ENCODE peak calls at places on chromosomes 11 and 22, in eight cellular contexts. One of them, this sample, is unnamed.

GRCh38 chr22:20316844-20317401 is 2.9 kb downstream of the DGCR6L start:
- DNase-seq in fibroblast of lung: no peak
- DNase-seq in MM.1S: no peak
- DNase-seq in IMR-90: no peak
- DNase-seq in H1: peak
- DNase-seq in HCT116: no peak
- DNase-seq in SK-N-SH: no peak
- DNase-seq in mammary epithelial cell: no peak
- DNase-seq in this sample: no peak

GRCh38 chr22:27318516-27318915 is 483.0 kb downstream of the MN1 start:
- DNase-seq in HCT116: no peak
- DNase-seq in H1: no peak
- DNase-seq in SK-N-SH: no peak
- DNase-seq in fibroblast of lung: peak
- DNase-seq in MM.1S: no peak
- DNase-seq in mammary epithelial cell: no peak
- DNase-seq in IMR-90: peak
- DNase-seq in this sample: peak

GRCh38 chr22:39359659-39360195 is 9.9 kb downstream of the SYNGR1 start:
- DNase-seq in HCT116: no peak
- DNase-seq in MM.1S: no peak
- DNase-seq in mammary epithelial cell: no peak
- DNase-seq in SK-N-SH: no peak
- DNase-seq in IMR-90: no peak
- DNase-seq in H1: no peak
- DNase-seq in fibroblast of lung: no peak
- DNase-seq in this sample: peak

GRCh38 chr22:19045094-19045493 is 77.1 kb downstream of the DGCR2 start:
- DNase-seq in MM.1S: no peak
- DNase-seq in HCT116: no peak
- DNase-seq in SK-N-SH: no peak
- DNase-seq in fibroblast of lung: no peak
- DNase-seq in H1: no peak
- DNase-seq in mammary epithelial cell: no peak
- DNase-seq in IMR-90: peak
- DNase-seq in this sample: no peak

GRCh38 chr22:28903080-28903479 is 19.7 kb downstream of the ZNRF3 start:
- DNase-seq in MM.1S: no peak
- DNase-seq in SK-N-SH: no peak
- DNase-seq in H1: no peak
- DNase-seq in IMR-90: no peak
- DNase-seq in HCT116: no peak
- DNase-seq in mammary epithelial cell: no peak
- DNase-seq in fibroblast of lung: no peak
- DNase-seq in this sample: no peak

GRCh38 chr11:117824571-117825537 is at the start of gene FXYD2:
- DNase-seq in H1: no peak
- DNase-seq in HCT116: no peak
- DNase-seq in MM.1S: no peak
- DNase-seq in fibroblast of lung: no peak
- DNase-seq in IMR-90: no peak
- DNase-seq in SK-N-SH: no peak
- DNase-seq in mammary epithelial cell: no peak
- DNase-seq in this sample: peak

GRCh38 chr11:10164621-10165020 is 129.4 kb downstream of the SBF2 start:
- DNase-seq in mammary epithelial cell: no peak
- DNase-seq in HCT116: no peak
- DNase-seq in MM.1S: no peak
- DNase-seq in H1: no peak
- DNase-seq in IMR-90: peak
- DNase-seq in fibroblast of lung: no peak
- DNase-seq in SK-N-SH: no peak
- DNase-seq in this sample: no peak

GRCh38 chr11:47390084-47390760 is 11.9 kb upstream of the SPI1 start:
- DNase-seq in fibroblast of lung: no peak
- DNase-seq in SK-N-SH: no peak
- DNase-seq in H1: no peak
- DNase-seq in IMR-90: no peak
- DNase-seq in HCT116: no peak
- DNase-seq in MM.1S: no peak
- DNase-seq in mammary epithelial cell: no peak
- DNase-seq in this sample: no peak

GRCh38 chr22:35230839-35231584 is 26.3 kb upstream of the HMGXB4 start:
- DNase-seq in MM.1S: peak
- DNase-seq in fibroblast of lung: no peak
- DNase-seq in HCT116: peak
- DNase-seq in mammary epithelial cell: no peak
- DNase-seq in SK-N-SH: peak
- DNase-seq in H1: no peak
- DNase-seq in IMR-90: no peak
- DNase-seq in this sample: no peak

GRCh38 chr22:35229865-35230264 is 27.4 kb upstream of the HMGXB4 start:
- DNase-seq in HCT116: no peak
- DNase-seq in H1: peak
- DNase-seq in SK-N-SH: no peak
- DNase-seq in MM.1S: no peak
- DNase-seq in IMR-90: no peak
- DNase-seq in fibroblast of lung: no peak
- DNase-seq in mammary epithelial cell: no peak
- DNase-seq in this sample: no peak

GRCh38 chr22:35227248-35227647 is 30.0 kb upstream of the HMGXB4 start:
- DNase-seq in mammary epithelial cell: no peak
- DNase-seq in fibroblast of lung: no peak
- DNase-seq in SK-N-SH: no peak
- DNase-seq in IMR-90: no peak
- DNase-seq in HCT116: no peak
- DNase-seq in MM.1S: no peak
- DNase-seq in H1: peak
- DNase-seq in this sample: no peak

GRCh38 chr22:35230417-35230816 is 26.9 kb upstream of the HMGXB4 start:
- DNase-seq in H1: peak
- DNase-seq in fibroblast of lung: no peak
- DNase-seq in SK-N-SH: no peak
- DNase-seq in mammary epithelial cell: no peak
- DNase-seq in IMR-90: no peak
- DNase-seq in HCT116: no peak
- DNase-seq in MM.1S: no peak
- DNase-seq in this sample: no peak

DNA sequence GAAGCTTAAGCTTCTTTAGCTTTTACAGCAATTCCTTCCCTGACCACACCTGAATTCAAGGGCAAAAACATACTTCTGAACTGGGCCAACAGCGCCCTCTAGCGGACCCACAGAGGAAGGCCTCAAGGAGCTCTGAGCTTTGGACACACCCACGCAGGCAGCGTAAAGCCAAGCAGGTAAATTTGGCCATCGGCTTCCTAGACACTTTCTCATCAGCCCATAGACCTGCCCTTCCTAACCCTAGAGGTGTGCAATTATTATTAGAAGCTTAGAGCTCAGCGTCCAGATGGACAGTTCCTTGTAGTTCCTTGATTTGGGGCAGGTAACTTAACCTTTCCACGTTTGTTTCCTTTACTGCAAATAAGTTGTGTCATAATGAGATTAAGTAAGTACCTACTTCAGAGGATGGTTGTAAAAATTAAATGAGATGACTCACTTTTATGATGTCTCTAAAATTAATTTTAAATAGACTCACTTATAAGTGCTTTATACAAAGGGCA is 25.7 kb upstream of the HMGXB4 start:
- DNase-seq in mammary epithelial cell: peak
- DNase-seq in H1: peak
- DNase-seq in HCT116: peak
- DNase-seq in IMR-90: peak
- DNase-seq in SK-N-SH: peak
- DNase-seq in fibroblast of lung: peak
- DNase-seq in MM.1S: peak
- DNase-seq in this sample: peak
- TF ChIP-seq CTCF in mammary epithelial cell: peak
- TF ChIP-seq CTCF in H1: peak
- TF ChIP-seq CTCF in HCT116: peak
- TF ChIP-seq CTCF in IMR-90: peak
- TF ChIP-seq CTCF in SK-N-SH: peak
- TF ChIP-seq CTCF in fibroblast of lung: peak
- TF ChIP-seq CTCF in MM.1S: peak
- TF ChIP-seq CTCF in this sample: peak

GRCh38 chr11:75781296-75781695 is 12.7 kb downstream of the DGAT2 start:
- DNase-seq in MM.1S: no peak
- DNase-seq in IMR-90: no peak
- DNase-seq in fibroblast of lung: no peak
- DNase-seq in HCT116: no peak
- DNase-seq in H1: no peak
- DNase-seq in mammary epithelial cell: no peak
- DNase-seq in SK-N-SH: no peak
- DNase-seq in this sample: no peak

GRCh38 chr11:75783416-75784084 is 15.0 kb downstream of the DGAT2 start:
- DNase-seq in IMR-90: no peak
- DNase-seq in H1: no peak
- DNase-seq in mammary epithelial cell: no peak
- DNase-seq in SK-N-SH: no peak
- DNase-seq in MM.1S: no peak
- DNase-seq in fibroblast of lung: no peak
- DNase-seq in HCT116: no peak
- DNase-seq in this sample: no peak

GRCh38 chr11:75781831-75782230 is 13.3 kb downstream of the DGAT2 start:
- DNase-seq in IMR-90: no peak
- DNase-seq in H1: no peak
- DNase-seq in MM.1S: no peak
- DNase-seq in mammary epithelial cell: no peak
- DNase-seq in fibroblast of lung: no peak
- DNase-seq in HCT116: no peak
- DNase-seq in SK-N-SH: no peak
- DNase-seq in this sample: no peak

GRCh38 chr11:75784085-75784478 is 15.5 kb downstream of the DGAT2 start:
- DNase-seq in HCT116: no peak
- DNase-seq in MM.1S: no peak
- DNase-seq in IMR-90: no peak
- DNase-seq in mammary epithelial cell: no peak
- DNase-seq in fibroblast of lung: no peak
- DNase-seq in SK-N-SH: no peak
- DNase-seq in H1: no peak
- DNase-seq in this sample: no peak

GRCh38 chr11:75782540-75783263 is 14.1 kb downstream of the DGAT2 start:
- DNase-seq in SK-N-SH: no peak
- DNase-seq in mammary epithelial cell: no peak
- DNase-seq in fibroblast of lung: no peak
- DNase-seq in IMR-90: no peak
- DNase-seq in HCT116: no peak
- DNase-seq in MM.1S: no peak
- DNase-seq in H1: no peak
- DNase-seq in this sample: no peak
- H3K9ac ChIP-seq in SK-N-SH: no peak
- H3K9ac ChIP-seq in mammary epithelial cell: no peak
- H3K9ac ChIP-seq in fibroblast of lung: no peak
- H3K9ac ChIP-seq in IMR-90: no peak
- H3K9ac ChIP-seq in HCT116: no peak
- H3K9ac ChIP-seq in MM.1S: no peak
- H3K9ac ChIP-seq in H1: no peak
- H3K9ac ChIP-seq in this sample: no peak

GRCh38 chr11:127733552-127733951 is 733.0 kb upstream of the KIRREL3 start:
- DNase-seq in mammary epithelial cell: no peak
- DNase-seq in fibroblast of lung: no peak
- DNase-seq in MM.1S: no peak
- DNase-seq in IMR-90: no peak
- DNase-seq in HCT116: no peak
- DNase-seq in SK-N-SH: peak
- DNase-seq in H1: no peak
- DNase-seq in this sample: no peak
- TF ChIP-seq CTCF in mammary epithelial cell: no peak
- TF ChIP-seq CTCF in fibroblast of lung: no peak
- TF ChIP-seq CTCF in MM.1S: no peak
- TF ChIP-seq CTCF in IMR-90: no peak
- TF ChIP-seq CTCF in HCT116: no peak
- TF ChIP-seq CTCF in SK-N-SH: no peak
- TF ChIP-seq CTCF in H1: no peak
- TF ChIP-seq CTCF in this sample: no peak

GRCh38 chr11:8266246-8267241 is 2.9 kb upstream of the LMO1 start:
- DNase-seq in fibroblast of lung: no peak
- DNase-seq in H1: no peak
- DNase-seq in SK-N-SH: no peak
- DNase-seq in mammary epithelial cell: no peak
- DNase-seq in IMR-90: no peak
- DNase-seq in HCT116: no peak
- DNase-seq in MM.1S: no peak
- DNase-seq in this sample: peak

GRCh38 chr11:8267280-8267679 is 3.6 kb upstream of the LMO1 start:
- DNase-seq in IMR-90: no peak
- DNase-seq in MM.1S: no peak
- DNase-seq in HCT116: no peak
- DNase-seq in fibroblast of lung: no peak
- DNase-seq in H1: no peak
- DNase-seq in SK-N-SH: no peak
- DNase-seq in mammary epithelial cell: no peak
- DNase-seq in this sample: no peak

GRCh38 chr11:8269636-8270035 is 6.0 kb upstream of the LMO1 start:
- DNase-seq in MM.1S: no peak
- DNase-seq in mammary epithelial cell: no peak
- DNase-seq in SK-N-SH: no peak
- DNase-seq in H1: no peak
- DNase-seq in fibroblast of lung: no peak
- DNase-seq in IMR-90: no peak
- DNase-seq in HCT116: no peak
- DNase-seq in this sample: no peak

GRCh38 chr11:8267831-8268529 is 4.3 kb upstream of the LMO1 start:
- DNase-seq in SK-N-SH: peak
- DNase-seq in MM.1S: no peak
- DNase-seq in fibroblast of lung: peak
- DNase-seq in H1: peak
- DNase-seq in HCT116: no peak
- DNase-seq in mammary epithelial cell: no peak
- DNase-seq in IMR-90: no peak
- DNase-seq in this sample: no peak

DNA sequence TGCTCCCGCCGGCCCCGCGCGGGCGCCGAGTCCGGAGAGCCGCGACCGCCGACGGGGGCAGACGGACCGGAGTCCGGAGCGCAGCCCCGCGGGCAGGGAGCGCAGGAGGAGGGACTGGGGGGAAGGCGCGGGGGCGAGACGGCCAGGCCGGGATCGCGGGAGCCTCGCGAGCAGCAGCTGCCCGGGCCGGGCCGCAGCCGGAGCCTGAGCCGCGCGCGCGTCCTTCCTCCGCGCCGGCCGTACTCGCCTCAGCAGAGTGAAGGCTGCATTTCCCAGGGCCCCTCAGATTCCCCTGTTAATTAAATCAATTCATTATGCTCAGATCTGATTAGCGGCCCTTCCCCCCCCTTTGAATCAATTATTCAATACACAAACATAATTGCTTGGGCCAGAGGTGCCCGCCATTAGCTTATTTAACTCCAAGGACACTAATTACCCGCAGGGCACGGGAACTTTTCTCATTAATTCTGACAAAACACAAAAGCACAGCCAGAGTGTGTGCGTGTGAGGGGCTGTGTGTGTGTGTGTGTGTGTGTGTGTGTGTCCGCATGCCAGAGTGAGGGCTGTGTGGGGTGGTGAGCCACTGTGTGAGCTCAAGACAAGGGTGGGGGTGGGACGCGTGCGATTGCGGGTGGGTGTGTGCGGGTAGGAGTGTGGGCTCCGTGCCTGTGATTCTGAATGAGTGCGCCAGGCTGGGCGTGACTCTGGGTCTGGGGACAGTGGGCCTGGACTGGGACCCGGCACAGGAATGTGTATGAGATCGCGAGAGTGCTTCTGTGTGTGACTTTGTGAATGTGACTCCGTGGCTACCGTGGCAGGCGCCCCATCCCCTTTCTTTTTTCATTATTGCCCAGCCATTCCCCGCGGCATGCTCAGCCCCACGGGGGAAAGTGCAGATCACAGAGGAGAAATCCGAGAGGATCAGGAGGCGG is 5.1 kb upstream of the LMO1 start:
- DNase-seq in IMR-90: no peak
- DNase-seq in mammary epithelial cell: no peak
- DNase-seq in SK-N-SH: peak
- DNase-seq in MM.1S: no peak
- DNase-seq in fibroblast of lung: peak
- DNase-seq in H1: peak
- DNase-seq in HCT116: no peak
- DNase-seq in this sample: no peak
- H3K9ac ChIP-seq in IMR-90: no peak
- H3K9ac ChIP-seq in mammary epithelial cell: no peak
- H3K9ac ChIP-seq in SK-N-SH: no peak
- H3K9ac ChIP-seq in MM.1S: no peak
- H3K9ac ChIP-seq in fibroblast of lung: no peak
- H3K9ac ChIP-seq in H1: no peak
- H3K9ac ChIP-seq in HCT116: no peak
- H3K9ac ChIP-seq in this sample: no peak